ENCODE peak calls at places on chromosomes 11 and 22, in nine cellular contexts. Y is HepG2; F is caudate nucleus; Q is neural progenitor cell; L is ovary; T is pancreas; X is breast epithelium; Z is CD4-positive, alpha-beta memory T cell; S is heart left ventricle. E is an unnamed sample.

GRCh38 chr22:19228174-19228573 is 49.6 kb upstream of the SLC25A1 start:
- DNase-seq in S (no peak), T (no peak), F (no peak), L (no peak), Y (no peak), X (no peak), Q (no peak), Z (no peak), E (no peak)

GRCh38 chr22:30195245-30196140 is 51.1 kb downstream of the LIF start:
- DNase-seq in F (no peak), X (no peak), L (no peak), Z (no peak), Q (no peak), S (no peak), T (no peak), Y (peak), E (no peak)

GRCh38 chr11:2588809-2589537 is 110.8 kb downstream of the KCNQ1OT1 start:
- DNase-seq in Z (no peak), X (no peak), F (no peak), S (no peak), Q (no peak), L (peak), T (peak), Y (no peak), E (peak)

GRCh38 chr22:35039625-35040024 is 26.3 kb upstream of the ISX start:
- DNase-seq in T (no peak), Z (no peak), L (no peak), S (no peak), Q (no peak), F (no peak), X (no peak), Y (no peak), E (peak)

GRCh38 chr22:21682385-21683175 is 16.8 kb downstream of the PPIL2 start:
- DNase-seq in T (no peak), F (no peak), Y (no peak), S (no peak), Z (no peak), Q (no peak), X (no peak), L (no peak), E (no peak)

GRCh38 chr11:19419021-19419750 is 178.4 kb upstream of the E2F8 start:
- DNase-seq in Z (no peak), L (no peak), T (no peak), F (no peak), X (no peak), Y (no peak), Q (no peak), S (no peak), E (no peak)

GRCh38 chr22:25130462-25130861 is 69.2 kb upstream of the CRYBB3 start:
- DNase-seq in L (no peak), T (no peak), Z (no peak), Y (no peak), F (no peak), S (no peak), X (no peak), Q (no peak), E (no peak)

GRCh38 chr11:91170711-91171110 is 947.9 kb upstream of the CHORDC1 start:
- DNase-seq in Y (no peak), S (no peak), F (no peak), T (no peak), L (no peak), Q (no peak), X (no peak), Z (no peak), E (no peak)

GRCh38 chr11:113384551-113384950 is 3.0 kb upstream of the ANKK1 start:
- DNase-seq in Q (no peak), X (no peak), S (no peak), Y (peak), T (no peak), F (no peak), Z (no peak), L (no peak), E (peak)

GRCh38 chr11:108965602-108966001 is 300.7 kb downstream of the DDX10 start:
- DNase-seq in T (no peak), Y (no peak), L (no peak), F (no peak), X (no peak), S (no peak), Z (no peak), Q (no peak), E (no peak)

GRCh38 chr22:41976070-41976901 is 7.0 kb downstream of the SEPTIN3 start:
- DNase-seq in Y (no peak), X (no peak), S (peak), F (peak), Q (peak), T (peak), L (no peak), Z (peak), E (peak)

GRCh38 chr11:19508166-19508565 is 204.5 kb upstream of the NAV2 start:
- DNase-seq in Q (no peak), F (no peak), Z (no peak), S (no peak), L (no peak), Y (peak), T (no peak), X (no peak), E (no peak)

DNA sequence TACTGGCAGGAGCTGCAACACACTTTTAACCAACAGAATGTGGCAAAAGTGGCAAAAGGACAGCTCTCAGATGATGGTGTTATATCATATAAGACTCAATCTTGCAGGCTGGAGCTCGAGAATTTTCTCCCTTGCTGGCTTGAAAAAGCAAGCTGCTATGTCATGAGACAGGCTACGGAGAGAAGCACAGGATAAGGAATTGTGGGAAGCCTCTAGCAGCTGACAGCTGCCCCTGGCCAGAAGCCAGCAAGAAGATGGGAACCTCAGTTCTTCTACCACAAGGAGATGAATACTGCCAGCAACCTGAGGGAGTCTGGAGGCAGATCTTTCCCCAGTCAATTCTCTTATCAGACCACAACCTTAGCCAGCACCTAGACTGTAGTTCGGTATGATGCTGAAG is 24.6 kb downstream of the FXYD6 start:
- DNase-seq in F (no peak), S (peak), L (peak), Q (no peak), Y (no peak), X (no peak), T (no peak), Z (no peak), E (no peak)
- H3K27ac ChIP-seq in F (no peak), S (peak), L (peak), Q (no peak), Y (no peak), X (no peak), T (no peak), Z (no peak), E (no peak)

DNA sequence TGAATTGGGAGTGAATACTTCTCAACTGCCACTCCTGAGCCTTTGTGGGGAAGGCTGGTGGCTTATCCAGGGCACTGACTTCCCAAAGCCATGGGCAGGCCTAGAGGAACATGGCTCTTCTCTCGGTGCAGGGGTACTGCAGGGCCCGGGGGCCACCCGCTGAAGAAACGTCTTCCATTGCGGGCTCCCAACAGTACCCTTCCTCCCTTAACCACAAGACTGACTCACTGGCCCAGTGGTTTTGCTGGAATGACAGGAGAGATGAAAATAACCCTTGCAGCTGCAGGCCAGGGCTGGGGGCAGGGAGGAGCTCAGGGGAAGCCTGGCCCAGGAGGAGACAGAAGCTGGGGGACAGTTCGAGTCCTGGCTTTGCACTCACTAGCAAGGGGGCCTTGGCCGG is 13.5 kb downstream of the TXN2 start:
- DNase-seq in L (no peak), F (no peak), Q (no peak), X (peak), Z (no peak), S (peak), T (no peak), Y (no peak), E (peak)
- H3K27ac ChIP-seq in L (no peak), F (peak), Q (no peak), X (peak), Z (no peak), S (peak), T (peak), Y (no peak), E (peak)

DNA sequence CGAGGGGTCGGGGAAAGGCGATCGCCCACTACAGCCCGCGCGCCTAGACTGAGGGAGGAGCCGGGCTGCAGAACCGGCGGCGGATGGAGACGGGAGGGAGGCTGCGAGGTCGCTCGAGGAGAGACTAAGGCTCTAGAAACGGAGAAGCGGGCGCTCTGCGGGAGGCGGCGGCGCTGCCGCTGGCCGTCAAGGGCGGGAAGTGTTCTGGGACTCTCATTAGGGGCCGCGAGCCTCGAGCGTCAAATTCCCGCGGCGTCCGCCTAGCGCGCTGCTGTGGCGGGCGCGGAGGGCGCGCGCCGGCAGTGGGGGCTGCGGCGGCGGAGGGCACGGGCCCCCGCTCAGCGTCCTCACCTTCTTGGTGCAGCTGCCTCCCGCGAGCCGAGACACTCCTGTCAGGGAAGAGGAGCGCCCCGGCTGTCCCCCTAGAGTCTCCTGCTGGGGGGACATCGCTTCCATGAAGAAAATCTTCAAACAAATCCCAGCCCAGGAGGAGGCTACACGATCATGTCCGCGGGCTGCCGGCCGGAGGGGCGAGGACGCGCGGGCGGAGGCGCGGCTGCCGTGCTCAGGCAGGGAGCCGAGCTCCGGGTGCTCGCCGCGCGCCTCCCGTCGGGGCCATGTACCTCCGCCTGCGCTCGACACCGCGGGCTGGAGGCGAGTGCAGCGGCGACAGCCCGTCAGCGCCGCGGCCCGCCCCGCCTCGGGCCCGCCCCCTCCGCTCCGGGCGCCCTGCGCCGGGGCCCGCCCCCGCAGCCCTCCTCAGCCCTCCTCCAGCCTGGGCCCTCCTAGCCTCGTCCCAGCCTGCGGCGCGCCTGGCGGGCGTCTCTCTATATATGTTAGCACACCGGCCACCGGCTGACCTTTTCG is at the start of gene ARHGAP20:
- DNase-seq in X (peak), Q (peak), F (peak), T (peak), Y (peak), S (peak), L (peak), Z (peak), E (no peak)
- H3K27ac ChIP-seq in X (peak), Q (no peak), F (peak), T (no peak), Y (no peak), S (peak), L (peak), Z (no peak), E (no peak)

GRCh38 chr11:61756147-61756451 is 3.7 kb downstream of the MYRF start:
- DNase-seq in X (no peak), S (no peak), Q (no peak), Y (no peak), F (no peak), L (no peak), T (no peak), Z (no peak), E (no peak)

GRCh38 chr11:61756452-61757212 is 4.2 kb downstream of the MYRF start:
- DNase-seq in Z (no peak), F (no peak), Y (peak), L (no peak), X (no peak), S (no peak), T (peak), Q (no peak), E (no peak)

GRCh38 chr11:61754534-61755482 is 2.4 kb downstream of the MYRF start:
- DNase-seq in F (no peak), X (no peak), L (peak), Y (no peak), Z (no peak), S (no peak), Q (peak), T (no peak), E (no peak)

GRCh38 chr11:61760946-61761345 is 8.5 kb downstream of the MYRF start:
- DNase-seq in Q (no peak), S (no peak), Z (no peak), L (no peak), X (no peak), F (peak), T (no peak), Y (no peak), E (no peak)

DNA sequence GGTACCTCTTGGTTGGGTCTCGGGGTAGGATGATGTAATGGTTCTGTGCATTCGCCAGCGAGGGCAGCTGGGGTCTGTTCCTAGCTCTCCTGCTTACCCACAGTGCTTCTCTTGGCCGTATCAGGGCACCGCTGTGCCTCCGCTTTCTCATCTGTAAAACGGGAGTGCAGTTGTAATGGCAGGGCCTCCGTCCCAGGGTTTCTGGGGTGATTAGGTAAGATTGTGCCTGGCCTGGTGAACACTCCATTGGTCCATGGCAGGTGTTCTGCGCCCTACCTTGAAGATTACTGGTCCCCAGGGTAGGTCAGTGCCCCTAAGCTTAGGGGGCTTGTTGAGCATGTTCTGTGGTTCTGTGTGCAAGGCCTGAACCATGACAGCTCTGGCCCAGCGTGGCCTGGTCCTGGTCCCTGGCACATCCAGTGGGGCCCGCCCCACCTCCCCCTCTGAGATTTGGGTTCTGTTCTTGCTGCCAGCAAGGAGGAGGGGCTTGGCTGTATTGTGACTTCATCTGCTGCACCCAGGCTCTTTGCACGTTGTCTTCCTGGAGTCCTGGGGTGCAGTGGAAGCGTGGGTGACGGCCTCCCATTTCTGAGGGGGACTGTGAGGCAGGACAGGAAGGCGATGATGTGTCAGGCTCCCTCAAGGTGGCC is 4.9 kb downstream of the MYRF start:
- DNase-seq in Y (no peak), X (no peak), Q (no peak), L (no peak), Z (no peak), S (no peak), F (peak), T (no peak), E (no peak)
- H3K27ac ChIP-seq in Y (peak), X (no peak), Q (no peak), L (no peak), Z (no peak), S (no peak), F (peak), T (peak), E (no peak)

GRCh38 chr22:23903328-23903971 is 9.3 kb downstream of the MIF start:
- DNase-seq in X (no peak), Q (no peak), Z (no peak), S (no peak), T (no peak), Y (no peak), F (no peak), L (no peak), E (peak)

GRCh38 chr22:23898006-23898974 is 4.1 kb downstream of the MIF start:
- DNase-seq in Q (no peak), L (no peak), T (no peak), Y (no peak), S (no peak), F (no peak), X (no peak), Z (no peak), E (no peak)

GRCh38 chr22:23899042-23899745 is 5.0 kb downstream of the MIF start:
- DNase-seq in X (no peak), Z (no peak), T (no peak), L (no peak), S (no peak), Q (no peak), F (no peak), Y (no peak), E (no peak)

GRCh38 chr22:23904855-23905254 is 10.7 kb downstream of the MIF start:
- DNase-seq in Y (no peak), L (no peak), S (peak), X (no peak), Q (no peak), Z (no peak), T (no peak), F (peak), E (peak)

DNA sequence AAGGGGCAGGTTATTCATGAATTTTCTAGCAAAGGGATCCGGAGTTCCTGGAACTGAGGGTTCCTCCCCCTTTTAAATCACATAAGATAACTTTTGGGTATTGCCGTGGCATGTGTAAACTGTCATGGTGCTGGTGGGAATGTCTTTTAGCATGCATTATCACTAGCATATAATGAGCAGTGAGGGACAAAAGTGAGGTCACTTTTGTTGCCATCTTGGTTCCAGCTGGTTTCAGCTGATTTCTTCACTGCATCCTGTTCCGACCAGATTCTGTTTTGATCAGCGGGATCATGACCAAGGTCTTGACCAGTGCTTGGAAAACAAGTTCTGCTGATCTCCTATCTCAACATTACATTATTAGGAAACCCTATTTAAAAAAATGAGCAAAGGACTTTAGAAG is 7.4 kb downstream of the MIF start:
- DNase-seq in S (no peak), F (no peak), Z (no peak), X (no peak), L (no peak), Q (no peak), Y (no peak), T (no peak), E (no peak)
- H3K27ac ChIP-seq in S (no peak), F (no peak), Z (no peak), X (no peak), L (no peak), Q (no peak), Y (no peak), T (no peak), E (no peak)

DNA sequence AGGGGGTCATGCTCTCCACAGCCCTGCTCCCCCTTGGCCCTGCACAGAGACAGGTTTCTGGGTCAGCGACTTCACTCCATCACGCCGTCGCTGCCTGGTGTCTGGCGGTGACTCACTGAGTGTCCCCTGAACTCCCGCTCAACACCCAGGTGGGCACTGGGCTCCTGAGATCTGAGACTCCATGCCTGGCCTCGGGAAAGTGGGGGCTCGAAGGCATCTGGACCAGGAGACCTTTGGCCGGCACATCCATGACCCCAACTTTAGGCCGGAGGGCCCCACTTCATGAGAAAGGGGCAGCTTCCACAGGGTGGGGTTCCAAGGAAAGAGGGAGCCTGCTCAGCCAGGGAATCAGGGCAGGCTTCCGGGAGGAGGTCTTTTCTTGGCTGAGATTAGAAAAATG is 79.3 kb upstream of the PRR5 start:
- DNase-seq in Y (no peak), L (no peak), X (no peak), T (no peak), F (no peak), Q (no peak), S (no peak), Z (no peak), E (no peak)
- H3K27ac ChIP-seq in Y (no peak), L (no peak), X (no peak), T (no peak), F (no peak), Q (no peak), S (no peak), Z (no peak), E (no peak)

GRCh38 chr11:76728778-76729177 is 54.4 kb upstream of the TSKU start:
- DNase-seq in F (no peak), Q (no peak), X (no peak), S (no peak), T (no peak), Y (no peak), Z (no peak), L (no peak), E (no peak)
- H3K27ac ChIP-seq in F (no peak), Q (no peak), X (no peak), S (no peak), T (no peak), Y (no peak), Z (no peak), L (no peak), E (no peak)

GRCh38 chr11:58027341-58027740 is 3.4 kb upstream of the OR6Q1 start:
- DNase-seq in Q (no peak), T (no peak), S (no peak), Y (no peak), L (no peak), Z (no peak), X (no peak), F (no peak), E (no peak)

GRCh38 chr11:58024601-58025091 is 965 bp downstream of the OR9Q1 start:
- DNase-seq in T (peak), Q (no peak), S (peak), X (peak), L (peak), Z (no peak), Y (no peak), F (no peak), E (peak)

GRCh38 chr11:58028687-58029411 is 1.9 kb upstream of the OR6Q1 start:
- DNase-seq in T (no peak), Z (no peak), Y (no peak), F (no peak), X (no peak), S (peak), Q (no peak), L (no peak), E (no peak)

DNA sequence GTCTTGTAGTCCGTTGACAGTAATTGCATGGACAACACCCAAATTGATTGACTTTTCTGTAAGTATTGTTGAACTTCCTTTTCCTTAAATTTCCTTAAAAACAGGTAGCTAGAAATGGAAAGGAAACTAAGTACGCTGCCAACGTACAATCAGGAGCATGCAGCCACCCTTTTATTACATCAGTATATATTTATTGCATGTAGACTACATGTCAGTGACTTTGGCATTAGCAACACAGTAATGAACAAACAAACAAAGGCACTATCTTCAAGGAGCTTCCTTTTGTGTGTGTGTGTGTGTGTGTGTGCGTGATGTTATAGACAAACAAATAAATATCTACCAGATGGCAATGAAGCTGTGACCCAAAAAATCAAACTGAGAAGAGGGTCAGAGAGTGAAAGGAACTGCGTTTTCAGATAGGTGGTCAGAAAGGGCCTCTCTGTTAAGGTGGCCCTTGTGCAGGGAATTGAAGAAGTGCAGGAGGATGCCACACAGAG is at the start of gene OR9Q1:
- DNase-seq in Z (no peak), T (no peak), Q (no peak), S (no peak), Y (no peak), X (no peak), F (no peak), L (no peak), E (no peak)
- H3K27ac ChIP-seq in Z (no peak), T (peak), Q (no peak), S (peak), Y (no peak), X (peak), F (no peak), L (no peak), E (peak)

E was measured in SJCRH30.